ENCODE peak calls at places on chromosomes 7 and 10, in seven cellular contexts. B is stimulated activated CD8-positive, alpha-beta memory T cell treated with anti-CD3 and anti-CD28 coated beads, Interleukin-4, amount 100 ng/mL, for 1 hour; A is stimulated activated CD4-positive, alpha-beta T cell treated with anti-CD3 and anti-CD28 coated beads, Interleukin-1b, Interleukin-23, amount 100 ng/mL, for 24 hours; M is GM10248; L is HT1080; C is activated CD8-positive, alpha-beta memory T cell treated with anti-CD3 and anti-CD28 coated beads for 4 hours; P is NCI-H1092 treated with DMSO at 0.1 percent for 48 hours. G is an unnamed sample.

GRCh38 chr10:25465582-25466372 is 291.0 kb downstream of the GPR158 start:
- DNase-seq in P (no peak), B (no peak), M (no peak), L (peak; percentile 92), C (no peak), A (no peak), G (no peak)

GRCh38 chr10:79072041-79072441 is 3.3 kb downstream of the ZMIZ1 start:
- DNase-seq in C (no peak), P (no peak), M (no peak), A (no peak), B (no peak), L (no peak), G (no peak)

GRCh38 chr10:43314626-43315025 is 47.8 kb upstream of the RASGEF1A start:
- DNase-seq in B (no peak), C (no peak), M (no peak), A (no peak), P (no peak), L (no peak), G (no peak)

GRCh38 chr10:683448-684071 is 5.9 kb downstream of the DIP2C start:
- DNase-seq in M (no peak), C (no peak), B (no peak), L (peak; percentile 97), P (no peak), A (no peak), G (no peak)

GRCh38 chr10:14244801-14245211 is 85.9 kb downstream of the FRMD4A start:
- DNase-seq in L (peak; percentile 74), A (no peak), C (no peak), B (no peak), M (no peak), P (no peak), G (no peak)

GRCh38 chr10:133349160-133349568 is 2.0 kb downstream of the PRAP1 start:
- DNase-seq in P (no peak), A (no peak), M (no peak), B (no peak), C (no peak), L (no peak), G (no peak)

GRCh38 chr7:128005117-128005516 is 26.1 kb downstream of the LRRC4 start:
- DNase-seq in M (peak; percentile 24), B (no peak), C (no peak), P (peak; percentile 61), L (no peak), A (no peak), G (no peak)

GRCh38 chr7:1105189-1105588 is 17.3 kb downstream of the GPER1 start:
- DNase-seq in C (no peak), A (no peak), P (no peak), B (no peak), L (no peak), M (peak; percentile 78), G (no peak)

GRCh38 chr7:119996634-119997033 is 276.3 kb upstream of the KCND2 start:
- DNase-seq in L (no peak), M (no peak), A (no peak), C (no peak), B (no peak), P (no peak), G (no peak)

GRCh38 chr10:65670087-65670486 is 1255.7 kb upstream of the LRRTM3 start:
- DNase-seq in L (no peak), C (no peak), B (no peak), P (no peak), A (no peak), M (no peak), G (no peak)